ENCODE peak calls at places on chromosomes 4 and X, in five cellular contexts. U is Peyer's patch, L is H54, G is testis, T is esophagus squamous epithelium. D is an unnamed sample.

GRCh38 chrX:136115124-136115908 is 32.0 kb upstream of the FHL1 start:
- DNase-seq in T (no peak), L (no peak), G (no peak), U (no peak), D (peak; percentile 32)

GRCh38 chr4:15756361-15756861 is 21.7 kb upstream of the CD38 start:
- DNase-seq in G (no peak), T (no peak), L (no peak), U (peak; percentile 55), D (no peak)

GRCh38 chrX:81195712-81196111 is 6.0 kb downstream of the HMGN5 start:
- DNase-seq in G (peak; percentile 78), U (peak; percentile 58), T (no peak), L (peak; percentile 12), D (no peak)

GRCh38 chrX:58051346-58051745 is 141.1 kb upstream of the ZXDA start:
- DNase-seq in T (no peak), U (no peak), G (no peak), L (no peak), D (no peak)

GRCh38 chr4:86855572-86855971 is 6.4 kb upstream of the SLC10A6 start:
- DNase-seq in T (no peak), U (no peak), G (no peak), L (no peak), D (no peak)

GRCh38 chrX:118644378-118644777 is 83.0 kb upstream of the IL13RA1 start:
- DNase-seq in T (no peak), U (no peak), G (no peak), L (peak; percentile 2), D (no peak)

GRCh38 chr4:108885211-108885610 is 122.4 kb upstream of the ETNPPL start:
- DNase-seq in L (no peak), T (no peak), U (no peak), G (no peak), D (no peak)

GRCh38 chrX:15816453-15816838 is 26.2 kb downstream of the ZRSR2 start:
- DNase-seq in G (no peak), U (no peak), T (no peak), L (no peak), D (no peak)

GRCh38 chr4:26573389-26573794 is 10.5 kb upstream of the TBC1D19 start:
- DNase-seq in U (no peak), T (no peak), L (no peak), G (no peak), D (no peak)

GRCh38 chr4:54941994-54942552 is 183.3 kb downstream of the KDR start:
- DNase-seq in L (no peak), T (no peak), U (peak; percentile 35), G (peak; percentile 18), D (no peak)

GRCh38 chr4:134126955-134127354 is 74.6 kb downstream of the PABPC4L start:
- DNase-seq in U (no peak), G (no peak), T (no peak), L (no peak), D (no peak)

GRCh38 chrX:144494069-144494468 is 610.2 kb downstream of the UBE2NL start:
- DNase-seq in G (no peak), T (no peak), L (no peak), U (no peak), D (no peak)

GRCh38 chr4:8593268-8594096 is 917 bp downstream of the CPZ start:
- DNase-seq in G (no peak), L (no peak), U (no peak), T (no peak), D (no peak)

GRCh38 chrX:64230123-64230970 is at the start of gene ASB12:
- DNase-seq in U (no peak), G (no peak), T (no peak), L (no peak), D (no peak)

GRCh38 chr4:88765729-88766128 is 68.1 kb upstream of the NAP1L5 start:
- DNase-seq in T (no peak), L (peak; percentile 11), U (no peak), G (no peak), D (no peak)

GRCh38 chrX:14347523-14347922 is 181.8 kb upstream of the GLRA2 start:
- DNase-seq in G (no peak), U (no peak), T (no peak), L (no peak), D (no peak)

GRCh38 chr4:169621754-169622481 is 1.5 kb downstream of the CLCN3 start:
- DNase-seq in L (no peak), U (no peak), G (no peak), T (no peak), D (no peak)

GRCh38 chr4:124783847-124784246 is 71.3 kb upstream of the ANKRD50 start:
- DNase-seq in L (no peak), U (no peak), G (no peak), T (no peak), D (no peak)

GRCh38 chrX:51759055-51759454 is 15.8 kb downstream of the GSPT2 start:
- DNase-seq in G (no peak), L (no peak), T (no peak), U (no peak), D (no peak)

GRCh38 chr4:115234405-115235093 is 121.1 kb upstream of the NDST4 start:
- DNase-seq in U (no peak), L (peak; percentile 1), G (no peak), T (no peak), D (no peak)

GRCh38 chr4:78907638-78908037 is 31.6 kb downstream of the PAQR3 start:
- DNase-seq in L (no peak), T (no peak), U (no peak), G (no peak), D (no peak)

GRCh38 chr4:78901882-78902281 is 37.4 kb downstream of the PAQR3 start:
- DNase-seq in U (no peak), L (no peak), T (no peak), G (no peak), D (no peak)

GRCh38 chr4:78899302-78899701 is 39.9 kb downstream of the PAQR3 start:
- DNase-seq in T (no peak), G (no peak), L (no peak), U (no peak), D (no peak)

GRCh38 chr4:78902313-78902712 is 36.9 kb downstream of the PAQR3 start:
- DNase-seq in G (no peak), T (no peak), U (no peak), L (no peak), D (no peak)

DNA sequence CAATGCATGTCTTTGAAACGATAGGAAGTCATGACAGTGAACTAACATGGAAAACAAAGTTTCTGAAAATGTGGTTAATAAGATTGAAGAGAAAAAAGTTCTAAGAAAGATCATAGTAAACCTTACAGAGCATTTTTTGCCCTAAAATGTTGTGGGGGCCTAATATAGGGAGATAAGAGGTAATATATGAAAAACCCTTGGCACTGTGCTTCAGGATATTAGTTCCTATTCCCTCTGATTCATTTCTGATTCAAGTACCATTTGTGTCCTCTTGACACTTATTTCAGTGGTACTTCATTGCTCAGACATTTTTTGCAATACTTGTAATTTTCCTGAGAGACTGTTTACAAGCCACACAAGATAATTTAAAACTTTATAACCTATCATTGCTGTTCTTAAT is 35.1 kb downstream of the PAQR3 start:
- DNase-seq in G (no peak), L (no peak), T (no peak), U (no peak), D (no peak)
- TF ChIP-seq POLR2A in G (no peak), L (no peak), T (no peak), U (no peak), D (no peak)

DNA sequence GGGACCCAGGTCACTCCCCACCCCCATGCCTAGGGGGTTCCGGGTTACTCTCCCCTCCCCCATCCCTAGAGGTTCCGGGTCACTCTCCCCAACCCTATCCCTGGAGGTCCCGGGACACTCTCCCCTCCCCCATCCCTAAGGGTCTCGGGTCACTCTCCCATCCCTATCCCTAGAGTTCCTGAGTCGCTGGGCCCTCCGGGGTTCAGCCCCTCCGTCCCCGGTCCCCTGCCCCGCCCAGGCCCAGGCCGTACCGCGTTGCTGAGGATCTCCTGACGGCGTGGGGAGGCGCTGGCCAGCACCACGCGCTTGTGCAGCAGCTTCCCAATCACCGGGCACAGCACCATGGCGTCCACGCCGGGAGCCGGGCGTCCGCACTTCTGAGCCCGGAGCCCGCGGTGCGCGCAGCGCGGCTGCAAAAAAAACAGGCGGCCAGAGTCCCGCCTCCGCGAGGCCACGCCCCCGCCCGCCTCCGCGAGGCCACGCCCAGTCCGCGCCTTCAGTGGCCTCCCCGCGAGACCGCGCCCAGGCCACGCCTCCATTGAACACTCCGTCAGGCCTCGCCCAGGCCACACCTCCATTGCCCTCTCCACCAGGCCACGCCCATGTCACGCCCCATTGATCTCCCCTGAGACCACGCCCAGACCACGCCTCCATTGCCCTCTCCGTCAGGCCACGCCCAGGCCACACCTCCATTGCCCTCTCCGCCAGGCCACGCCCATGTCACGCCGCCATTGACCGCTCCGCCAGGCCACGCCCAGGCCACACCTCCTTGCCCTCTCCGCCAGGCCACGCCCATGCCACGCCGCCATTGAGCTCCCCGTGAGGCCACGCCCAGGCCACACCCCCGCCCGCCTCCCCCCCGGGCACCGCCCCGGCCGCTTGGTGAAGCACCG is at the start of gene ASMTL:
- DNase-seq in G (peak; percentile 100), T (no peak), U (peak; percentile 100), L (peak; percentile 74), D (peak; percentile 100)
- TF ChIP-seq POLR2A in G (peak; percentile 79), T (no peak), U (peak; percentile 66), L (peak; percentile 92), D (peak; percentile 29)

DNA sequence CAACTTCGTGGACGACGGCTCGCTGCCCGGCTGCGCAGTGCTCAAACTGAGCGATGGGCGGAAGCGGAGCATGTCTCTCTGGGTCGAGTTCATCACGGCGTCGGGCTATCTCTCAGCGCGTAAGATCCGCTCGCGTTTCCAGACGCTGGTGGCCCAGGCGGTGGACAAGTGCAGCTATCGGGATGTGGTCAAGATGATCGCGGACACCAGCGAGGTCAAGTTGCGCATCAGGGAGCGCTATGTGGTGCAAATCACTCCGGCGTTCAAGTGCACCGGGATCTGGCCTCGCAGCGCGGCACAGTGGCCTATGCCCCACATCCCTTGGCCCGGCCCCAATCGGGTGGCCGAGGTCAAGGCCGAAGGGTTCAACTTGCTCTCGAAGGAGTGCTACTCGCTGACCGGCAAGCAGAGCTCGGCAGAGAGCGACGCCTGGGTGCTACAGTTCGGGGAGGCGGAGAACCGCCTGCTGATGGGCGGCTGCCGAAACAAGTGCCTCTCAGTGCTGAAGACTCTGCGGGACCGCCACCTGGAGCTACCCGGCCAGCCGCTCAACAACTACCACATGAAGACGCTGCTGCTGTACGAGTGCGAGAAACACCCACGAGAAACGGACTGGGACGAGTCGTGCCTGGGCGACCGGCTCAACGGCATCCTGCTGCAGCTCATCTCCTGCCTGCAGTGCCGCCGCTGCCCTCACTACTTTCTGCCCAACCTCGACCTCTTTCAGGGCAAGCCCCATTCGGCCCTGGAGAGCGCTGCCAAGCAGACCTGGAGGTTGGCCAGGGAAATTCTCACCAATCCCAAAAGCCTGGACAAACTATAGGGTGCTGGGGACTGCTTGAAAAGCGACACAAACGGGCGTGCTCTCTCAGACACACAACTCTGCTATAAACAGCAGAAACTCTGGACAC is 1.6 kb downstream of the MAB21L2 start:
- DNase-seq in L (no peak), U (no peak), G (no peak), T (no peak), D (no peak)
- TF ChIP-seq POLR2A in L (no peak), U (no peak), G (no peak), T (no peak), D (no peak)

DNA sequence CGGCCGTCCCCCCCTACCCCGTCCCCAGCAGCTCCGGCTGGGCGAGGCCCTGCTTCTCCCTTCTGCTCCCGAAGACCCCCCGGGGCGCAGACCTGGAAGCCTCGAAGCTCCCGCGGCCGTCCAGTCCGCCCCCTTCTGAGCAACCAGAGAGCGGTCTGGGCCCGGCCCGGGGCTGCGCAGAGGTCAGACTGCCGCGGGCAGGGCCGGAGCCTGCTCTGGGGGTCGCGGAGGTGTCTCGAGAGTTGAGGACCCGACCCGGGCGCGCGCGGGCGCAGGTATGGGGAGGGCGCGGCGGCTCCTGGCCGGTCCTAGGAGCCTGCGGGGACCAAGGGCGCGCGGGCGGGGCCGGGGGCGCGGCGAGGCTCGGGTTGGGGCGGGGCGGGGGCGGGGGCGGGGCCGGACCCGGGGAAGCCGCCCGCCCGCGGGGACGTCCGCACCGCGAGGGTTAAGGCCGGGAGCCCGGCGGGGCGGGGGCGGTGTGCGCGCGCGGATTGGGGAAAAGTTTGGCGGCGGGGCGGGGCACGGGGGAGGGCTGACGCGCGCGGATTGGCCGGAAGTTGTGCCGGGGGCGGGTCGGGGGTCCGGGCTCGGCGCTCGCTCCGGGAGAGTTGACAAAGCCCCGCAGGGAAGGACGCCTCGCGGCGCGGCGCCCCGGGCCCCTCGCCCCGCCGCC is at the start of gene FGFRL1:
- DNase-seq in L (peak; percentile 81), U (peak; percentile 91), T (peak; percentile 49), G (peak; percentile 88), D (peak; percentile 92)
- TF ChIP-seq POLR2A in L (peak; percentile 40), U (peak; percentile 41), T (no peak), G (no peak), D (peak; percentile 29)